ENCODE peak calls at places on chromosomes 5 and 9, in four cellular contexts. Z is NT2/D1, B is stomach, F is Panc1. E is an unnamed sample. For H3K36me3, the result is how much of the 10 kb centered on the place peaks cover.

GRCh38 chr9:38022995-38023394 is 46.0 kb downstream of the SHB start:
- DNase-seq in Z (no peak), B (peak), F (no peak), E (peak)

GRCh38 chr5:1416856-1417469 is 28.3 kb downstream of the SLC6A3 start:
- DNase-seq in Z (no peak), B (no peak), F (no peak), E (peak)

GRCh38 chr9:20376780-20377179 is 245.5 kb downstream of the MLLT3 start:
- DNase-seq in Z (no peak), B (no peak), F (no peak), E (no peak)

GRCh38 chr5:30103056-30104020 is 1090.1 kb upstream of the CDH6 start:
- DNase-seq in Z (no peak), B (no peak), F (no peak), E (no peak)

GRCh38 chr5:137624786-137625349 is 111.0 kb downstream of the KLHL3 start:
- DNase-seq in Z (no peak), B (no peak), F (no peak), E (peak)

GRCh38 chr9:89686134-89686533 is 81.3 kb downstream of the GADD45G start:
- DNase-seq in Z (no peak), B (no peak), F (no peak), E (no peak)

GRCh38 chr9:133315997-133316396 is 20.0 kb downstream of the SURF6 start:
- DNase-seq in Z (no peak), B (no peak), F (no peak), E (no peak)

GRCh38 chr9:127214421-127215265 is 49.9 kb upstream of the GARNL3 start:
- DNase-seq in Z (no peak), B (peak), F (no peak), E (peak)

GRCh38 chr5:102241809-102242421 is 54.2 kb downstream of the SLCO4C1 start:
- DNase-seq in Z (no peak), B (no peak), F (no peak), E (no peak)

GRCh38 chr9:2339416-2339815 is 282.2 kb upstream of the VLDLR start:
- DNase-seq in Z (no peak), B (no peak), F (no peak), E (no peak)

GRCh38 chr5:143143973-143144372 is 259.5 kb downstream of the NR3C1 start:
- DNase-seq in Z (no peak), B (no peak), F (no peak), E (no peak)

GRCh38 chr5:145246961-145247744 is 588.0 kb downstream of the PRELID2 start:
- DNase-seq in Z (no peak), B (no peak), F (no peak), E (no peak)

GRCh38 chr5:167755420-167755819 is 536.0 kb upstream of the WWC1 start:
- DNase-seq in Z (no peak), B (no peak), F (no peak), E (no peak)

GRCh38 chr9:92763721-92764380 is 782 bp downstream of the BICD2 start:
- DNase-seq in Z (no peak), B (no peak), F (no peak), E (peak)

GRCh38 chr5:119287547-119288073 is 68.2 kb upstream of the TNFAIP8 start:
- DNase-seq in Z (no peak), B (no peak), F (no peak), E (peak)

GRCh38 chr5:34026089-34026761 is 16.8 kb downstream of the C1QTNF3 start:
- DNase-seq in Z (no peak), B (peak), F (no peak), E (no peak)

GRCh38 chr5:131379723-131380122 is 115.9 kb downstream of the CDC42SE2 start:
- DNase-seq in Z (no peak), B (no peak), F (peak), E (no peak)

GRCh38 chr5:33885679-33886078 is 6.1 kb downstream of the ADAMTS12 start:
- DNase-seq in Z (no peak), B (no peak), F (no peak), E (no peak)

GRCh38 chr5:79511945-79512493 is 1.9 kb downstream of the HOMER1 start:
- DNase-seq in Z (no peak), B (no peak), F (no peak), E (no peak)

GRCh38 chr5:178430187-178431062 is 159.8 kb downstream of the COL23A1 start:
- DNase-seq in Z (no peak), B (no peak), F (no peak), E (no peak)

GRCh38 chr9:35689601-35690446 is at the start of gene TPM2:
- DNase-seq in Z (peak), B (peak), F (no peak), E (peak)

GRCh38 chr5:114830114-114830513 is 339.6 kb downstream of the TRIM36 start:
- DNase-seq in Z (no peak), B (no peak), F (no peak), E (no peak)

GRCh38 chr9:1173986-1174385 is 123.8 kb downstream of the DMRT2 start:
- DNase-seq in Z (no peak), B (no peak), F (no peak), E (no peak)

GRCh38 chr5:170280090-170280493 is 17.5 kb downstream of the LCP2 start:
- DNase-seq in Z (no peak), B (no peak), F (no peak), E (no peak)

GRCh38 chr9:130235558-130236435 is 29.8 kb upstream of the HMCN2 start:
- DNase-seq in Z (peak), B (peak), F (no peak), E (peak)

GRCh38 chr9:132881826-132882225 is 3.1 kb downstream of the SPACA9 start:
- DNase-seq in Z (no peak), B (no peak), F (no peak), E (no peak)

DNA sequence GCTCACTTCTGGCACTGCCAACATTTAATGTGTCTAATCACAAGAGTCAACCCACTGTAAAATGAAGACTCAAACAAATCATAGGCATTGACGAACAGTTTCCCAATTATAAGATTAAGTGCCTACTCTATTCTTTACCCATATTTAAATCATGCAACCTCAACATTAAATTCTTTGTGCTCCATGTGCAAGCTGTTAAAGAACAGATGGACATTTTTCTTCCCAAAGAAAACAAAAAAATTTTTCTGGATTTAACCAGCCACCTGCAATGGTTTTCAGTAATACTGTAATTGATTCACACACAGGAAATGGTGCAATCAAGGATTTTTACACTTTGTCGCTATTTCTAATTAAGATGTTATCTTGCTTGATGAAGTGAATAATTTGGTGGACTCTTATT is 3.6 kb downstream of the HNRNPK start:
- DNase-seq in Z (no peak), B (no peak), F (no peak), E (no peak)
- H3K36me3 ChIP-seq in Z (half or more), B (half or more), F (half or more), E (under half)

GRCh38 chr9:109378316-109378715 is 57.5 kb upstream of the EPB41L4B start:
- DNase-seq in Z (no peak), B (no peak), F (no peak), E (no peak)
- H3K36me3 ChIP-seq in Z (under half), B (under half), F (under half), E (under half)

GRCh38 chr5:113234546-113234945 is 200.2 kb downstream of the TSSK1B start:
- DNase-seq in Z (no peak), B (no peak), F (no peak), E (no peak)
- H3K36me3 ChIP-seq in Z (under half), B (under half), F (under half), E (under half)

GRCh38 chr9:136678624-136679023 is 8.6 kb downstream of the AGPAT2 start:
- DNase-seq in Z (no peak), B (no peak), F (no peak), E (no peak)
- H3K36me3 ChIP-seq in Z (under half), B (under half), F (under half), E (under half)

E was measured in mucosa of descending colon.